ENCODE peak calls at places on chromosomes 5 and 9, in eight cellular contexts. X is Peyer's patch, W is upper lobe of right lung, I is lower lobe of right lung, D is GM13977, E is PC-3, K is heart right ventricle, F is right atrium auricular region. A is an unnamed sample.
A peak's percentile ranks its signal among the peaks of the same experiment; 100 is the strongest.

GRCh38 chr5:125189451-125190051 is 443.1 kb upstream of the ZNF608 start:
- DNase-seq in X (no peak), W (no peak), I (no peak), D (no peak), E (peak; percentile 19), K (no peak), F (no peak), A (no peak)

GRCh38 chr5:4514067-4514648 is 626.0 kb upstream of the ADAMTS16 start:
- DNase-seq in X (no peak), W (no peak), I (no peak), D (no peak), E (peak; percentile 54), K (no peak), F (no peak), A (no peak)

GRCh38 chr5:149959406-149960236 is 937 bp upstream of the SLC26A2 start:
- DNase-seq in X (no peak), W (no peak), I (no peak), D (peak; percentile 68), E (peak; percentile 84), K (no peak), F (no peak), A (no peak)

GRCh38 chr9:127938298-127938690 is 640 bp upstream of the DPM2 start:
- DNase-seq in X (no peak), W (no peak), I (no peak), D (no peak), E (no peak), K (peak; percentile 31), F (no peak), A (no peak)

GRCh38 chr9:107750741-107751521 is 261.4 kb upstream of the KLF4 start:
- DNase-seq in X (peak; percentile 82), W (peak; percentile 72), I (peak; percentile 72), D (no peak), E (peak; percentile 91), K (peak; percentile 74), F (peak; percentile 97), A (peak; percentile 94)

GRCh38 chr5:132491368-132492364 is 1.1 kb upstream of the IRF1 start:
- DNase-seq in X (peak; percentile 71), W (no peak), I (no peak), D (peak; percentile 63), E (no peak), K (no peak), F (peak; percentile 59), A (no peak)

GRCh38 chr5:126471875-126472537 is 48.8 kb downstream of the GRAMD2B start:
- DNase-seq in X (no peak), W (no peak), I (no peak), D (no peak), E (peak; percentile 65), K (no peak), F (no peak), A (no peak)

GRCh38 chr5:155587458-155587857 is 573.9 kb downstream of the KIF4B start:
- DNase-seq in X (no peak), W (no peak), I (no peak), D (no peak), E (no peak), K (no peak), F (no peak), A (no peak)

GRCh38 chr5:35853652-35854051 is 3.0 kb upstream of the IL7R start:
- DNase-seq in X (peak; percentile 77), W (no peak), I (peak; percentile 72), D (no peak), E (no peak), K (no peak), F (no peak), A (no peak)

GRCh38 chr5:81835813-81836458 is 85.0 kb upstream of the SSBP2 start:
- DNase-seq in X (no peak), W (no peak), I (no peak), D (no peak), E (no peak), K (no peak), F (no peak), A (no peak)

GRCh38 chr9:137550958-137551655 is 572 bp upstream of the MRPL41 start:
- DNase-seq in X (no peak), W (peak; percentile 89), I (peak; percentile 87), D (no peak), E (peak; percentile 68), K (no peak), F (peak; percentile 77), A (peak; percentile 62)

GRCh38 chr9:136090768-136091581 is 4.1 kb downstream of the NACC2 start:
- DNase-seq in X (no peak), W (peak; percentile 54), I (peak; percentile 46), D (no peak), E (no peak), K (peak; percentile 53), F (no peak), A (peak; percentile 57)

GRCh38 chr5:123429221-123429954 is 6.2 kb upstream of the CEP120 start:
- DNase-seq in X (no peak), W (no peak), I (no peak), D (no peak), E (no peak), K (no peak), F (no peak), A (no peak)

GRCh38 chr5:141915881-141916336 is 7.8 kb upstream of the DELE1 start:
- DNase-seq in X (peak; percentile 25), W (no peak), I (no peak), D (no peak), E (peak; percentile 23), K (no peak), F (no peak), A (no peak)

GRCh38 chr5:149497357-149497756 is 53.9 kb downstream of the CSNK1A1 start:
- DNase-seq in X (no peak), W (no peak), I (no peak), D (no peak), E (peak; percentile 98), K (no peak), F (no peak), A (no peak)

DNA sequence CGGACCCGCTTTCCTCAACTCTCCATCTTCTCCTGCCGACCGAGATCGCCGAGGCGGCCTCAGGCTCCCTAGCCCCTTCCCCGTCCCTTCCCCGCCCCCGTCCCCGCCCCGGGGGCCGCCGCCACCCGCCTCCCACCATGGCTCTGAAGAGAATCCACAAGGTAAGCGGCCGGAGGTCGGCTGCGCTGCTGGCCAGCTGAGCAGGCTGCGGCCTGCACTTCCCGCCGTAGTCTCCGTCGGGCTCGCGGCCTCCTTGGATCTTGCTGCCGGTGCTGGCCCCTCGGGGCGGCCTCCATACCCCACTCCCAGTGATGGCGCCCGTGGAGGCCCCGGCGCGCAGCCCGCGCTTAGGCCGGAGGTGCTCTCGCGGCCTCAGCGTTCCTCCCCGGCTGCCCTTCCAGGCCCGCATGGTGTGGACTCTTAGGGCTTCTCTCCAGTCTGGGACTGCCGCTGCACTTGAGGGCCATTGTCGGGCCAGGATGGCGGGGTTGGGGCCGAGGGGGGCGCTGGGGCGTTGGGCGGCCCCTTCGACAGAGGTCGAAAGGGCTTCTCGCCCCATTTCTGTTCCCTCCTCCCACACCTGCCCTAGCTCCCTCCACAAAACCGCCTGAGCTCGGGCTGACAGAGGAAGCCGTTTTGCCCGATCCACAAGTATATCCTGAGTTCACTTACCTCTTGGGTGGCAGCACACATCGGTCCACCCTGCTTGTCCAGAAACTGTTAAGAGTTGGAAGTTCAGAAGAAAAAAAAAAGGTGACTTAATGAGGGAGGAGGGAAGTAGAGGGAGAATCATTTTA is 714 bp downstream of the UBE2D2 start:
- DNase-seq in X (peak; percentile 69), W (peak; percentile 75), I (peak; percentile 68), D (peak; percentile 63), E (peak; percentile 24), K (peak; percentile 62), F (peak; percentile 60), A (peak; percentile 72)
- TF ChIP-seq CTCF in X (no peak), W (no peak), I (no peak), D (peak; percentile 3), E (no peak), K (no peak), F (no peak), A (no peak)

GRCh38 chr9:68522126-68522525 is 18.6 kb downstream of the TMEM252 start:
- DNase-seq in X (no peak), W (no peak), I (peak; percentile 64), D (no peak), E (no peak), K (no peak), F (no peak), A (no peak)
- TF ChIP-seq CTCF in X (no peak), W (no peak), I (no peak), D (no peak), E (no peak), K (no peak), F (no peak), A (no peak)

GRCh38 chr9:85112376-85112775 is 442.8 kb downstream of the NTRK2 start:
- DNase-seq in X (no peak), W (no peak), I (no peak), D (no peak), E (no peak), K (no peak), F (no peak), A (no peak)

GRCh38 chr9:85112933-85113418 is 443.4 kb downstream of the NTRK2 start:
- DNase-seq in X (no peak), W (no peak), I (no peak), D (no peak), E (no peak), K (no peak), F (no peak), A (no peak)

GRCh38 chr9:85108806-85109205 is 439.3 kb downstream of the NTRK2 start:
- DNase-seq in X (no peak), W (no peak), I (no peak), D (no peak), E (no peak), K (no peak), F (no peak), A (no peak)

DNA sequence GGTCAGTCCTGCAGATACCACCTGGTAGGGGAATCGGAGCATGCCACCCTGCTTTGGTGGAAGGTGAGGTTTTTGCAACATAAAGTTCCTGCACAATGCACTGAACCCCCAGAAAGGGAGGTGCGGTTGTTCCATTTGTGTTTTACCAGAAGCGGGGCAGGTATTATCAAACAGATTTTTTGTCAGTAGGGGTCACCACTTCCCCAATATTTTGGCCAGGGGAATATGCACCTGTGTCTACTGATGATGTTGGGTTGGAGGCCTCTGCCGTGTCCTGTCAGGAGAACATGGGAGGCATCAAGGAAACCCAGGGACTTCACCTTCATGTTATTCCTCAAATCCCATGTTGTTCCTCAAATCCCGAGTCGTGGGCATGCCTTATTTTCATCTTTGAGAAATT is 438.7 kb downstream of the NTRK2 start:
- DNase-seq in X (no peak), W (no peak), I (no peak), D (peak; percentile 28), E (no peak), K (no peak), F (no peak), A (no peak)
- TF ChIP-seq CTCF in X (no peak), W (no peak), I (no peak), D (peak; percentile 32), E (no peak), K (no peak), F (no peak), A (no peak)

DNA sequence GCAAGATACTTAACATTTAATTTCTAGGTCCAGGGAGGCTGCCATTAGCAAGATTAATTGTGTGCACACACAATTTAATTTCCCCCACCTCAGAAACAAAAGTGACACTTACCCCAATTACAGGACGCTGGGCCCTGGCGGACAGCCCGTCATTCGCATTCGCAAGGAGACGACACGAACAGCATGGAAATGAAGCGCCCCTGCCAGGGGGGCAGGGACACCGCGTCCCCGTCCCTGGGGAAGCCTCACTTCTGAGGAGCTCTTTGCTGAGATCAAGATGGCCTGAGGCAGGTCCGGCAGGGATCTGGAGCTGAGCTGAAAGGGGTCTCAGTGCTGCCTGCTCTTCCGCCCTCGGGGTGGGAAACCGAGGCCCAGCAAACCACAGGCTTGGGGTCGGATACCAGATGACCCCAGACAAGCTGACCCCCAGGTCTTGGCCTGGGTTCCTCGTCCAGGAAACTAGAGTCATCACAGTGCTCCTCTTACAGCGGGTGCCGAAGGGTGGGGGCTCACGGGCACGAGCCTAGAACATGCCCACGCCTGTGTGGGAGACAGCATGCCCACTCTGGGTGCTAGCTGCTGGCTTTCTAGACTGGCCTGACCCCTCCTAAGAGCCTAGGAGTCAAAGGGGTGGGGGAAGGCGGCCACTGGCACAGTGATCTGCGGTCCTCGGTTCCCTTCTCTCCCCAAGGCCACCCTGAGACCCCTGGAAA is 103.2 kb downstream of the VAV2 start:
- DNase-seq in X (no peak), W (no peak), I (no peak), D (no peak), E (no peak), K (no peak), F (no peak), A (no peak)
- TF ChIP-seq CTCF in X (no peak), W (no peak), I (no peak), D (no peak), E (no peak), K (no peak), F (no peak), A (no peak)